ENCODE peak calls at places on chromosomes 4 and X, in nine cellular contexts. D, E, T, P, L, B, V, S and K are unnamed samples.

GRCh38 chr4:84529169-84529751 is 30.2 kb upstream of the NKX6-1 start:
- DNase-seq in D (peak), E (peak), T (no peak), P (no peak), L (no peak), B (peak), V (peak), S (peak), K (no peak)

GRCh38 chrX:6052111-6052745 is 176.4 kb downstream of the NLGN4X start:
- DNase-seq in D (no peak), E (no peak), T (no peak), P (no peak), L (no peak), B (no peak), V (no peak), S (peak), K (no peak)

GRCh38 chrX:134186362-134187121 is 50.4 kb upstream of the CCDC160 start:
- DNase-seq in D (no peak), E (no peak), T (no peak), P (no peak), L (no peak), B (no peak), V (no peak), S (peak), K (no peak)

GRCh38 chr4:145619639-145619996 is 433 bp downstream of the MMAA start:
- DNase-seq in D (peak), E (no peak), T (peak), P (peak), L (no peak), B (peak), V (no peak), S (peak), K (no peak)

GRCh38 chr4:80213117-80213815 is 16.0 kb downstream of the PRDM8 start:
- DNase-seq in D (no peak), E (no peak), T (no peak), P (no peak), L (no peak), B (no peak), V (no peak), S (peak), K (no peak)

GRCh38 chrX:120302434-120302833 is 8.8 kb downstream of the TMEM255A start:
- DNase-seq in D (peak), E (no peak), T (no peak), P (no peak), L (no peak), B (no peak), V (no peak), S (no peak), K (no peak)

GRCh38 chr4:53005149-53005546 is 143.0 kb downstream of the RASL11B start:
- DNase-seq in D (no peak), E (no peak), T (no peak), P (no peak), L (no peak), B (no peak), V (no peak), S (no peak), K (no peak)

GRCh38 chrX:29666361-29666760 is 549.0 kb upstream of the MAGEB2 start:
- DNase-seq in D (no peak), E (no peak), T (no peak), P (no peak), L (no peak), B (no peak), V (no peak), S (no peak), K (no peak)

GRCh38 chrX:2228466-2228865 is 272.3 kb downstream of the DHRSX start:
- DNase-seq in D (no peak), E (no peak), T (no peak), P (no peak), L (no peak), B (no peak), V (no peak), S (no peak), K (no peak)

GRCh38 chr4:6888506-6889071 is 21.0 kb upstream of the TBC1D14 start:
- DNase-seq in D (no peak), E (no peak), T (no peak), P (no peak), L (no peak), B (no peak), V (no peak), S (no peak), K (no peak)

GRCh38 chrX:133307637-133308485 is 89.7 kb upstream of the TFDP3 start:
- DNase-seq in D (no peak), E (no peak), T (no peak), P (peak), L (no peak), B (no peak), V (no peak), S (no peak), K (no peak)

GRCh38 chr4:158065176-158065575 is 107.6 kb downstream of the GASK1B start:
- DNase-seq in D (no peak), E (no peak), T (no peak), P (no peak), L (no peak), B (no peak), V (no peak), S (no peak), K (no peak)

GRCh38 chr4:66178901-66179300 is 508.6 kb upstream of the EPHA5 start:
- DNase-seq in D (no peak), E (no peak), T (no peak), P (no peak), L (no peak), B (no peak), V (no peak), S (peak), K (no peak)

GRCh38 chrX:151745651-151746050 is 11.1 kb downstream of the CNGA2 start:
- DNase-seq in D (no peak), E (no peak), T (no peak), P (no peak), L (no peak), B (no peak), V (no peak), S (no peak), K (no peak)

GRCh38 chrX:73767017-73767416 is 204.0 kb downstream of the CHIC1 start:
- DNase-seq in D (no peak), E (no peak), T (no peak), P (no peak), L (no peak), B (no peak), V (no peak), S (no peak), K (no peak)

GRCh38 chr4:85928775-85929585 is 430.9 kb downstream of the MAPK10 start:
- DNase-seq in D (peak), E (no peak), T (no peak), P (no peak), L (no peak), B (no peak), V (no peak), S (peak), K (no peak)

GRCh38 chr4:168028568-168028967 is 63.8 kb upstream of the ANXA10 start:
- DNase-seq in D (no peak), E (no peak), T (no peak), P (no peak), L (no peak), B (no peak), V (peak), S (peak), K (no peak)

GRCh38 chr4:165721815-165722214 is 151.2 kb upstream of the TLL1 start:
- DNase-seq in D (no peak), E (no peak), T (no peak), P (no peak), L (no peak), B (no peak), V (no peak), S (no peak), K (no peak)

GRCh38 chr4:136650541-136651277 is 881.6 kb downstream of the PCDH18 start:
- DNase-seq in D (no peak), E (peak), T (no peak), P (no peak), L (no peak), B (no peak), V (no peak), S (peak), K (no peak)

GRCh38 chr4:5894266-5894665 is 1.4 kb upstream of the CRMP1 start:
- DNase-seq in D (peak), E (no peak), T (no peak), P (no peak), L (no peak), B (no peak), V (no peak), S (no peak), K (no peak)

GRCh38 chrX:120672389-120672788 is 42.5 kb upstream of the C1GALT1C1 start:
- DNase-seq in D (no peak), E (no peak), T (peak), P (peak), L (no peak), B (no peak), V (peak), S (peak), K (peak)

GRCh38 chr4:38456096-38456495 is 207.9 kb upstream of the KLF3 start:
- DNase-seq in D (no peak), E (no peak), T (no peak), P (no peak), L (no peak), B (no peak), V (no peak), S (no peak), K (no peak)

GRCh38 chrX:95156566-95156965 is 1482.6 kb downstream of the FAM133A start:
- DNase-seq in D (no peak), E (no peak), T (no peak), P (no peak), L (no peak), B (no peak), V (no peak), S (no peak), K (no peak)

GRCh38 chr4:76055005-76055404 is 19.1 kb upstream of the CXCL11 start:
- DNase-seq in D (peak), E (no peak), T (no peak), P (no peak), L (no peak), B (no peak), V (no peak), S (no peak), K (no peak)

GRCh38 chr4:168699224-168699878 is 202.5 kb downstream of the PALLD start:
- DNase-seq in D (no peak), E (no peak), T (no peak), P (no peak), L (no peak), B (no peak), V (no peak), S (no peak), K (no peak)

GRCh38 chrX:33133320-33133719 is 78.0 kb downstream of the DMD start:
- DNase-seq in D (no peak), E (no peak), T (no peak), P (no peak), L (no peak), B (no peak), V (no peak), S (no peak), K (no peak)